ENCODE peak calls at places on chromosomes 2 and 18, in four cellular contexts. X is thoracic aorta, Q is fibroblast of pulmonary artery, K is tibial nerve. G is an unnamed sample.

GRCh38 chr2:232438951-232439757 is 16.8 kb upstream of the ALPI start:
- DNase-seq in K (no peak), Q (no peak), X (no peak), G (no peak)

GRCh38 chr2:64524604-64525322 is 635 bp downstream of the AFTPH start:
- DNase-seq in X (no peak), Q (peak; percentile 11), K (no peak), G (peak; percentile 15)

GRCh38 chr2:74212702-74213410 is 14.4 kb downstream of the MTHFD2 start:
- DNase-seq in X (no peak), K (no peak), Q (no peak), G (no peak)

GRCh38 chr2:65537651-65538385 is 105.4 kb upstream of the SPRED2 start:
- DNase-seq in K (no peak), X (no peak), Q (peak; percentile 39), G (no peak)

GRCh38 chr2:43086451-43087221 is 139.8 kb downstream of the ZFP36L2 start:
- DNase-seq in K (peak; percentile 80), Q (peak; percentile 99), X (peak; percentile 74), G (peak; percentile 100)

GRCh38 chr2:237324446-237325236 is 89.3 kb downstream of the COL6A3 start:
- DNase-seq in K (no peak), X (no peak), Q (peak; percentile 59), G (peak; percentile 88)

GRCh38 chr2:216023055-216023648 is 9.8 kb upstream of the MREG start:
- DNase-seq in X (no peak), Q (peak; percentile 71), K (peak; percentile 51), G (peak; percentile 58)

GRCh38 chr2:60998628-60999545 is 18.6 kb upstream of the PEX13 start:
- DNase-seq in K (no peak), X (no peak), Q (peak; percentile 78), G (peak; percentile 67)

GRCh38 chr18:22434973-22435608 is 17.4 kb upstream of the CTAGE1 start:
- DNase-seq in X (no peak), Q (peak; percentile 74), K (no peak), G (peak; percentile 86)

GRCh38 chr2:144376926-144377325 is 143.0 kb downstream of the ZEB2 start:
- DNase-seq in K (no peak), Q (no peak), X (no peak), G (peak; percentile 36)

GRCh38 chr2:101337877-101338276 is 29.4 kb upstream of the RNF149 start:
- DNase-seq in Q (peak; percentile 34), X (no peak), K (no peak), G (peak; percentile 36)

GRCh38 chr2:113818382-113818951 is 62.0 kb upstream of the SLC35F5 start:
- DNase-seq in X (no peak), K (no peak), Q (peak; percentile 98), G (peak; percentile 99)

DNA sequence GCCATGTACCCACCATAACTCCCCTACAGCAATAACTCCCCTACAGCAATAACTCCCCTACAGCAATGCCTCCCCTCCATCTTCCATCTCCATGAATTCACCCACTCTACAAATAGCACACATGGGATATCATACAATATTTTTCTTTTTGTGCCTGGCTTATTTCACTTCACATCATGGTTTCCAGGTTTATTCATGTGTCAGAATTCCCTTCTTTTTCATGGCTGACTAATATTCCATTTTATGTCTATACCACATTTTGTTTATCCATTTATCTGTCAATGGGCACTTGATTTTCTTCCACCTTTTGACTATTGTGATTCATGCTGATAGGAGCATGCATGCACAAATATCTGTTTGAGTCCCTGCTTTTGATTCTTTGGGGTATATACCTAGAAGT is 178.3 kb downstream of the SMAD7 start:
- DNase-seq in X (no peak), Q (no peak), K (no peak), G (no peak)
- H3K4me3 ChIP-seq in X (no peak overlapping the region), Q (no peak overlapping the region), K (no peak overlapping the region), G (no peak overlapping the region)

DNA sequence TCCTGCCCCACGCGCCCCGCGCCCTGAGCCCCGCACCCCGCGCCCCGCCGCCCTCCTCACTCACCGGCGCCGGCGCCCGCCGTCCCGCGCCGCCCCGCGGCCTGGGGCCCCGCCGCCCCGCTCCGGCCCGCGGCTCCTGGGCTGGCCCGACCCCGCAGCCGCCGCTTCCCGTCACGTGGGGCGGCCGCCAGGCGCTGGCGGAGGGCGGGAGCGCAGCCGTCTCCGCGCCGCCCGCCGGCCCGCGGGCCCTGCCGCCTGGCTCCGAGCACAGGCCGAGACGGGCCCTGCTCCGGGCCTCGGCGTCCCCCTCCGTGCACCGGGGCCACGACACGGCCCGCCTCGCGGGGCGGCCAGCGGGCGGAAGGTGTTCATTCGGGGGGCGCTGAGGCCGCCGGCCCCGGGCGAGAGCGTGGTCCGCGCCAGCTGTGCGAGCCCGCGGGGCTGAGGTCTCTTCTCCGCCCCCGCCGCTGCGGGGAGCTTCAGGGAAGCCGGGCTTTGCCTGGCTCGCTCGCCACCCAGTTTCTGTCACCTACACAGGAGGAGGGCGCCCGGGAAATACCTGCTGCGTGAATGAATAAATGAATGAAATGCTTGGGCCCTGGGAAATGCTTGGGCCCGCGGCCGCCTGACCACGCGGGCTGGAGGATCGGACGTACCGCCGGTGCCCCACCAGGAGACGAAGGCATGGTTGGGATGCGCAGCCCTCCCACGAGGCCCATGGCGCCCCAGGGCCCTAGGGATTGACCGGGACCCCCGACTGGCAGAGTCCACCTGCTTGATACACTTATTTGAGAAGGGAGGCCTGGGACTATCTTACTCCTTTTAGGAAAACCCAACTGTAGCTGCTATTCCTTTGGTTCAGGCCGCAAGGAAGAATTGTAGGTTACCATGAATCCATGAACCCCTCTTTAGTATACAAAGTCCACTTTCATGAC is at the start of gene TGFBRAP1:
- DNase-seq in K (no peak), X (no peak), Q (peak; percentile 36), G (no peak)
- TF ChIP-seq CTCF in K (no peak), X (no peak), Q (no peak), G (no peak)

DNA sequence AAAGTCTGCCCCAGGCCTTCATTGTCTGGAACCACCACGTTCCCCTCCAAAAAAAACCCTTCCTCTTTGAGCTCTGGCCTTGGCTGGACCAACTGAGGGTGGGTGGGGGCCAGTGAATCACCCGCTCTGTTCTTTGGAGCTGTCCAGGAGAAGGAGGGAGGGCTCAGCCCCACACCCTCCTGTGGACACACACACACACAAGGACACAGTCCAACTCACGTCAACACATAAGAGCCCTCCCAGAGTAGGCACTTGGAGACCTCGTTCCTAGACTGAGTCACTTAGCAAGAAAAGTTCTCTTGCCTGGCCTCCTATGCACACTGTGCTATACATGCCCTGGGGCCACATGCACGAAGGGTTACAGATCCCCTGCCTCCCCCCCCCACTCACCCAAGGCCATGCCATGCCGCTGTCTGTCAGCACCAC is 1.2 kb upstream of the TNS1 start:
- DNase-seq in X (peak; percentile 88), K (peak; percentile 76), Q (peak; percentile 97), G (peak; percentile 79)
- H3K4me3 ChIP-seq in X (peak overlapping the region; percentile 74), K (no peak overlapping the region), Q (no peak overlapping the region), G (no peak overlapping the region)

GRCh38 chr2:170723446-170723958 is 8.4 kb downstream of the SP5 start:
- DNase-seq in X (no peak), K (no peak), Q (no peak), G (no peak)
- TF ChIP-seq CTCF in X (no peak), K (no peak), Q (no peak), G (no peak)

GRCh38 chr2:126971481-126972271 is 73.0 kb downstream of the TEX51 start:
- DNase-seq in K (peak; percentile 48), Q (peak; percentile 72), X (peak; percentile 16), G (peak; percentile 48)

GRCh38 chr2:126970583-126970982 is 71.9 kb downstream of the TEX51 start:
- DNase-seq in K (no peak), X (no peak), Q (no peak), G (no peak)

GRCh38 chr2:126973745-126974144 is 75.1 kb downstream of the TEX51 start:
- DNase-seq in X (no peak), K (no peak), Q (no peak), G (no peak)

GRCh38 chr2:126971162-126971480 is 72.4 kb downstream of the TEX51 start:
- DNase-seq in K (no peak), Q (no peak), X (no peak), G (no peak)

GRCh38 chr2:126972272-126972626 is 73.6 kb downstream of the TEX51 start:
- DNase-seq in K (no peak), X (no peak), Q (no peak), G (no peak)
- H3K4me3 ChIP-seq in K (peak overlapping the region; percentile 53), X (peak overlapping the region; percentile 64), Q (no peak overlapping the region), G (no peak overlapping the region)